ENCODE peak calls at places on chromosome 7, in eight cellular contexts. W is 8988T; F is stimulated activated CD8-positive, alpha-beta memory T cell treated with anti-CD3 and anti-CD28 coated beads, Interleukin-7, amount 100 ng/mL, for 24 hours; D is aorta; V is kidney epithelial cell; B is CD4-positive, alpha-beta T cell; O is NCI-H1436; M is heart right ventricle. Q is an unnamed sample.
A peak's percentile ranks its signal among the peaks of the same experiment; 100 is the strongest.

GRCh38 chr7:15554081-15554480 is 7.7 kb downstream of the AGMO start:
- DNase-seq in V (no peak), D (no peak), F (no peak), O (no peak), M (no peak), W (no peak), B (no peak), Q (no peak)

GRCh38 chr7:79612027-79612426 is 158.6 kb upstream of the MAGI2 start:
- DNase-seq in W (no peak), B (no peak), O (no peak), M (no peak), V (no peak), F (no peak), D (no peak), Q (no peak)

GRCh38 chr7:74493295-74493694 is 39.6 kb downstream of the GTF2IRD1 start:
- DNase-seq in B (no peak), O (no peak), W (no peak), F (no peak), M (no peak), D (no peak), V (no peak), Q (no peak)

GRCh38 chr7:73681031-73681430 is 2.2 kb downstream of the DNAJC30 start:
- DNase-seq in M (no peak), O (no peak), B (no peak), V (peak; percentile 12), F (no peak), D (no peak), W (no peak), Q (peak; percentile 27)

GRCh38 chr7:106125417-106125816 is 13.3 kb upstream of the SYPL1 start:
- DNase-seq in V (no peak), W (no peak), O (no peak), F (no peak), D (no peak), B (no peak), M (no peak), Q (no peak)

GRCh38 chr7:70660819-70661191 is 471.1 kb upstream of the GALNT17 start:
- DNase-seq in W (no peak), O (no peak), D (no peak), V (no peak), F (no peak), B (no peak), M (no peak), Q (no peak)

GRCh38 chr7:45888993-45889366 is 692 bp downstream of the IGFBP1 start:
- DNase-seq in B (no peak), F (no peak), V (no peak), D (no peak), W (peak; percentile 49), O (no peak), M (no peak), Q (no peak)

GRCh38 chr7:70614237-70614984 is 517.5 kb upstream of the GALNT17 start:
- DNase-seq in B (no peak), O (peak; percentile 82), V (no peak), M (peak; percentile 74), W (no peak), D (peak; percentile 90), F (no peak), Q (no peak)

Q was measured in epithelial cell of proximal tubule.